ENCODE peak calls at places on chromosome 9, in eight cellular contexts. One of them, this sample, is unnamed.

GRCh38 chr9:130446111-130446861 is 1.5 kb downstream of the ASS1 start:
- DNase-seq in Peyer's patch: no peak
- DNase-seq in CD4-positive, CD25-positive, alpha-beta regulatory T cell: no peak
- DNase-seq in DND-41: no peak
- DNase-seq in A549: no peak
- DNase-seq in SJSA1: no peak
- DNase-seq in CD4-positive, alpha-beta memory T cell: no peak
- DNase-seq in cardiac muscle cell: peak; percentile 99
- DNase-seq in this sample: peak; percentile 89

GRCh38 chr9:124770359-124771020 is 621 bp downstream of the NR6A1 start:
- DNase-seq in Peyer's patch: peak; percentile 65
- DNase-seq in CD4-positive, CD25-positive, alpha-beta regulatory T cell: peak; percentile 7
- DNase-seq in DND-41: peak; percentile 13
- DNase-seq in A549: peak; percentile 53
- DNase-seq in SJSA1: no peak
- DNase-seq in CD4-positive, alpha-beta memory T cell: peak; percentile 22
- DNase-seq in cardiac muscle cell: no peak
- DNase-seq in this sample: no peak

GRCh38 chr9:121635300-121635699 is 16.1 kb upstream of the DAB2IP start:
- DNase-seq in Peyer's patch: no peak
- DNase-seq in CD4-positive, CD25-positive, alpha-beta regulatory T cell: no peak
- DNase-seq in DND-41: no peak
- DNase-seq in A549: no peak
- DNase-seq in SJSA1: no peak
- DNase-seq in CD4-positive, alpha-beta memory T cell: no peak
- DNase-seq in cardiac muscle cell: no peak
- DNase-seq in this sample: no peak

GRCh38 chr9:102521097-102521755 is 473.9 kb upstream of the CYLC2 start:
- DNase-seq in Peyer's patch: no peak
- DNase-seq in CD4-positive, CD25-positive, alpha-beta regulatory T cell: no peak
- DNase-seq in DND-41: no peak
- DNase-seq in A549: no peak
- DNase-seq in SJSA1: no peak
- DNase-seq in CD4-positive, alpha-beta memory T cell: no peak
- DNase-seq in cardiac muscle cell: no peak
- DNase-seq in this sample: no peak

GRCh38 chr9:68798408-68798807 is 93.4 kb downstream of the PIP5K1B start:
- DNase-seq in Peyer's patch: no peak
- DNase-seq in CD4-positive, CD25-positive, alpha-beta regulatory T cell: no peak
- DNase-seq in DND-41: peak; percentile 11
- DNase-seq in A549: no peak
- DNase-seq in SJSA1: no peak
- DNase-seq in CD4-positive, alpha-beta memory T cell: no peak
- DNase-seq in cardiac muscle cell: no peak
- DNase-seq in this sample: no peak

GRCh38 chr9:104009853-104010252 is 84.3 kb upstream of the SMC2 start:
- DNase-seq in Peyer's patch: no peak
- DNase-seq in CD4-positive, CD25-positive, alpha-beta regulatory T cell: no peak
- DNase-seq in DND-41: no peak
- DNase-seq in A549: no peak
- DNase-seq in SJSA1: no peak
- DNase-seq in CD4-positive, alpha-beta memory T cell: no peak
- DNase-seq in cardiac muscle cell: peak; percentile 16
- DNase-seq in this sample: no peak

GRCh38 chr9:84808416-84808815 is 138.9 kb downstream of the NTRK2 start:
- DNase-seq in Peyer's patch: no peak
- DNase-seq in CD4-positive, CD25-positive, alpha-beta regulatory T cell: no peak
- DNase-seq in DND-41: no peak
- DNase-seq in A549: no peak
- DNase-seq in SJSA1: no peak
- DNase-seq in CD4-positive, alpha-beta memory T cell: no peak
- DNase-seq in cardiac muscle cell: no peak
- DNase-seq in this sample: no peak

GRCh38 chr9:126055386-126055785 is 271.2 kb upstream of the MVB12B start:
- DNase-seq in Peyer's patch: no peak
- DNase-seq in CD4-positive, CD25-positive, alpha-beta regulatory T cell: no peak
- DNase-seq in DND-41: no peak
- DNase-seq in A549: no peak
- DNase-seq in SJSA1: no peak
- DNase-seq in CD4-positive, alpha-beta memory T cell: no peak
- DNase-seq in cardiac muscle cell: peak; percentile 63
- DNase-seq in this sample: no peak

GRCh38 chr9:87910821-87911220 is 6.9 kb upstream of the SPATA31C1 start:
- DNase-seq in Peyer's patch: no peak
- DNase-seq in CD4-positive, CD25-positive, alpha-beta regulatory T cell: no peak
- DNase-seq in DND-41: no peak
- DNase-seq in A549: no peak
- DNase-seq in SJSA1: no peak
- DNase-seq in CD4-positive, alpha-beta memory T cell: no peak
- DNase-seq in cardiac muscle cell: no peak
- DNase-seq in this sample: no peak

GRCh38 chr9:93089481-93089991 is 6.5 kb upstream of the CARD19 start:
- DNase-seq in Peyer's patch: peak; percentile 24
- DNase-seq in CD4-positive, CD25-positive, alpha-beta regulatory T cell: no peak
- DNase-seq in DND-41: no peak
- DNase-seq in A549: no peak
- DNase-seq in SJSA1: no peak
- DNase-seq in CD4-positive, alpha-beta memory T cell: no peak
- DNase-seq in cardiac muscle cell: no peak
- DNase-seq in this sample: no peak

GRCh38 chr9:133320421-133320881 is 15.5 kb downstream of the SURF6 start:
- DNase-seq in Peyer's patch: no peak
- DNase-seq in CD4-positive, CD25-positive, alpha-beta regulatory T cell: no peak
- DNase-seq in DND-41: no peak
- DNase-seq in A549: peak; percentile 24
- DNase-seq in SJSA1: no peak
- DNase-seq in CD4-positive, alpha-beta memory T cell: no peak
- DNase-seq in cardiac muscle cell: no peak
- DNase-seq in this sample: no peak

DNA sequence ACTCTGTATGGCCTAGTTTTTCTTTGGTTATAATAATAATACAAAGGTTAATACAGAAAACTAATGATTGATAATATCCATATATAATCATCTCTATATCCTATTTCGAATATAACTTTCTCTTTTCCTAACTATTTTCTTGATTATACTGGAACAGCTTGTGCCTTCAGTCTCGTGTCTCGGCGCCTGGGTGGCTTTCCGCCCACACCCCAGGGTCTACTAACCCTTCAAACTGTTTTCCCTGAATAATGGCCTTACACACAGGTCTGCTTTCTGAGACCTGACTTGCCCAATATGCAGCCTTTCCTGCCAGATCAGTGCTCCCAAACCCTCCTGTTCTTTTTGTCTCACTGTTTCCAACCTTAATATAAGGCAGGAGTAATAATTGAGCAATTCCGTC is 5.2 kb upstream of the TMEM141 start:
- DNase-seq in Peyer's patch: no peak
- DNase-seq in CD4-positive, CD25-positive, alpha-beta regulatory T cell: no peak
- DNase-seq in DND-41: no peak
- DNase-seq in A549: no peak
- DNase-seq in SJSA1: no peak
- DNase-seq in CD4-positive, alpha-beta memory T cell: no peak
- DNase-seq in cardiac muscle cell: no peak
- DNase-seq in this sample: no peak
- H3K27ac ChIP-seq in Peyer's patch: no peak overlapping the region
- H3K27ac ChIP-seq in CD4-positive, CD25-positive, alpha-beta regulatory T cell: no peak overlapping the region
- H3K27ac ChIP-seq in DND-41: no peak overlapping the region
- H3K27ac ChIP-seq in A549: no peak overlapping the region
- H3K27ac ChIP-seq in SJSA1: no peak overlapping the region
- H3K27ac ChIP-seq in CD4-positive, alpha-beta memory T cell: no peak overlapping the region
- H3K27ac ChIP-seq in cardiac muscle cell: peak overlapping the region; percentile 90
- H3K27ac ChIP-seq in this sample: no peak overlapping the region

GRCh38 chr9:69893057-69893456 is 72.4 kb downstream of the CFAP95 start:
- DNase-seq in Peyer's patch: no peak
- DNase-seq in CD4-positive, CD25-positive, alpha-beta regulatory T cell: no peak
- DNase-seq in DND-41: no peak
- DNase-seq in A549: no peak
- DNase-seq in SJSA1: no peak
- DNase-seq in CD4-positive, alpha-beta memory T cell: no peak
- DNase-seq in cardiac muscle cell: no peak
- DNase-seq in this sample: no peak
- H3K4me3 ChIP-seq in Peyer's patch: no peak overlapping the region
- H3K4me3 ChIP-seq in CD4-positive, CD25-positive, alpha-beta regulatory T cell: no peak overlapping the region
- H3K4me3 ChIP-seq in DND-41: no peak overlapping the region
- H3K4me3 ChIP-seq in A549: no peak overlapping the region
- H3K4me3 ChIP-seq in SJSA1: no peak overlapping the region
- H3K4me3 ChIP-seq in CD4-positive, alpha-beta memory T cell: no peak overlapping the region
- H3K4me3 ChIP-seq in cardiac muscle cell: no peak overlapping the region
- H3K4me3 ChIP-seq in this sample: no peak overlapping the region

DNA sequence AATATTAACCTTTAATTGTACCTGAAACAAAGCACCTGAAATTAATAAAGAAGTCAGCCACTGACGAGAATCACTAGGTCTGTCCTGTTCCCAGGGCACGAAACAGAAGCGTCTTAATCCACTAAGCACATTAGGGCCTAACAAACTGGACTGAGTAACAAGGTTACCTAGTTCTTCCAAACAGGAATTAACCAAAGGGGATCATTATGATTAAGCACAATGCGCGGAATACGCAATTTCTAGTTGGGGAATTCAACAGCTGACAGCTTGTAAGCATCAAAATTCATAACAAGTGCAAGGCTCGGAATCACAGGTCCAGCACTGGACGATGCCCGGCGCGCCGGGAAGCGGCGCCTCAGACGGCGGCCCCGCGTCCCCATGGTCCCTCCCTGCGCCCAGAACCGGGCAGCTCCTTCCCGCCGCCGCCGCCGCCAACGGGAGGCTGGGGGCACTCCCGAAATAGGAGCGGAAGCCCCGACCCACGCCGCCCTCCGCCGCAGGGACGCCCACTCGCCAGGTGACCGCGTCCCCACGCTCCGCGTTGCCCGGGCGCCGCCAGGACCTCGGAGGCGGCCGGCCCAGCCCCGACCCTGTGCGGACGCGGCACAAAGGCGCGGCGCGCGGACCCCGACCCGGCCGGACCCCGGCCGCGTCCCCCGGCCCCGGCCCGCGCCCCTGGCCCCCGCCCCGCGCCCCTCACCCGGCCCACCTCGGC is 898 bp downstream of the CAMSAP1 start:
- DNase-seq in Peyer's patch: no peak
- DNase-seq in CD4-positive, CD25-positive, alpha-beta regulatory T cell: no peak
- DNase-seq in DND-41: peak; percentile 17
- DNase-seq in A549: peak; percentile 33
- DNase-seq in SJSA1: peak; percentile 23
- DNase-seq in CD4-positive, alpha-beta memory T cell: peak; percentile 21
- DNase-seq in cardiac muscle cell: peak; percentile 60
- DNase-seq in this sample: no peak
- H3K4me1 ChIP-seq in Peyer's patch: no peaks in the 10 kb centered on the region
- H3K4me1 ChIP-seq in CD4-positive, CD25-positive, alpha-beta regulatory T cell: peaks cover 36% of the 10 kb centered on the region
- H3K4me1 ChIP-seq in DND-41: peaks cover 46% of the 10 kb centered on the region
- H3K4me1 ChIP-seq in A549: peaks cover 22% of the 10 kb centered on the region
- H3K4me1 ChIP-seq in SJSA1: peaks cover 31% of the 10 kb centered on the region
- H3K4me1 ChIP-seq in CD4-positive, alpha-beta memory T cell: peaks cover 44% of the 10 kb centered on the region
- H3K4me1 ChIP-seq in cardiac muscle cell: peaks cover 11% of the 10 kb centered on the region
- H3K4me1 ChIP-seq in this sample: peaks cover 12% of the 10 kb centered on the region

DNA sequence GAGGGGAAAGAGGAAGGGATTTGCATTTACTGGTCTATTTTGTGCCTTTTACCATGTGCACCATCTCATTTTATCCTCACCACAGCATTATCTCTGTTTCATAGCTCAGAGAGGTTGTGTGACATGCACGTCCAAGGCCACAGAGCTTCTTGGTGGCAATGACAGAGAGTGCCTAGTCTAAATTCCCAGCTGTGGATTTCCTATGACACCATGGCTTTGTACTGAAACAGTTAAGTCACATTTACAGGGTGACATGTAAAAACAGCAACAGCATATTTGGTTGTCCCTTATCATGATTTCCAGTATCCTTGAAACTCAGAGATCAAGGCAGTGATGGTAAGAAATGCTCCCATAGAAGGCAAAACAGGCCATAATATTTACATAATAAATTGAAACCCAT is 268.8 kb downstream of the AOPEP start:
- DNase-seq in Peyer's patch: no peak
- DNase-seq in CD4-positive, CD25-positive, alpha-beta regulatory T cell: no peak
- DNase-seq in DND-41: no peak
- DNase-seq in A549: no peak
- DNase-seq in SJSA1: no peak
- DNase-seq in CD4-positive, alpha-beta memory T cell: no peak
- DNase-seq in cardiac muscle cell: no peak
- DNase-seq in this sample: no peak
- H3K27ac ChIP-seq in Peyer's patch: peak overlapping the region; percentile 62
- H3K27ac ChIP-seq in CD4-positive, CD25-positive, alpha-beta regulatory T cell: no peak overlapping the region
- H3K27ac ChIP-seq in DND-41: no peak overlapping the region
- H3K27ac ChIP-seq in A549: peak overlapping the region; percentile 89
- H3K27ac ChIP-seq in SJSA1: peak overlapping the region; percentile 44
- H3K27ac ChIP-seq in CD4-positive, alpha-beta memory T cell: no peak overlapping the region
- H3K27ac ChIP-seq in cardiac muscle cell: peak overlapping the region; percentile 93
- H3K27ac ChIP-seq in this sample: no peak overlapping the region

DNA sequence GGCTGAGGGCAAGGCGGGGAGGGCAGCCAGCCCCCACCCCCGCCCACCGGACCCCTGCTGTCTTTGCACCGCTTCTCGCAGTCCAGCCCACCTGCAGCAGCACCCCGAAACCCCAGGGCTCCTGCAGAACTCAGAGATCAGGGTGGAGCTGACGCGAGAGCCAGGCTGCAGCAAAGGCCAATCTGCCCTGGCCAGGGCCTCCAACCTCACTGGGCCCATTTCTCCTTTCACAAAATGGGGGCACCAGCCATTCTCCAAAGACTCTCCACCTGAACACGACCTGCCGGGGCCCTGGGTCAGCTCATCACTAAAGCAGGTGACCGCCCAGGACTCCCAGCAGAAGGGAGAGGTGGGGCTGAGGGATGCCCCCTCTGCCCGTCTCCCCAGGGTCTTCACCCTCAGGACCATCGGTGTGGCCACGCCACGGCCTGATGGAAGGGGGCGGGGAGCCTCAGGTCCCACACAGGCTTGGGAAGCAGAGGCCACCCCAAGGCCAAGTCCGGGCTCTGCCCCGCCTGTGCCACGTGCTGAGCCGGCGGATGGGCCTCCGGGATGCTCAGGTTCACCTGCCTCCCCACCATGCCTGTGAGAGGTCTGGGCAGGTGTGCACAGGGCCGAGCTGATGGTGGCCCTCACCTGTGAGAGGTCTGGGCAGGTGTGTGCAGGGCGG is 13.1 kb downstream of the NACC2 start:
- DNase-seq in Peyer's patch: no peak
- DNase-seq in CD4-positive, CD25-positive, alpha-beta regulatory T cell: no peak
- DNase-seq in DND-41: no peak
- DNase-seq in A549: no peak
- DNase-seq in SJSA1: no peak
- DNase-seq in CD4-positive, alpha-beta memory T cell: no peak
- DNase-seq in cardiac muscle cell: no peak
- DNase-seq in this sample: no peak
- H3K4me3 ChIP-seq in Peyer's patch: no peak overlapping the region
- H3K4me3 ChIP-seq in CD4-positive, CD25-positive, alpha-beta regulatory T cell: no peak overlapping the region
- H3K4me3 ChIP-seq in DND-41: no peak overlapping the region
- H3K4me3 ChIP-seq in A549: no peak overlapping the region
- H3K4me3 ChIP-seq in SJSA1: no peak overlapping the region
- H3K4me3 ChIP-seq in CD4-positive, alpha-beta memory T cell: no peak overlapping the region
- H3K4me3 ChIP-seq in cardiac muscle cell: no peak overlapping the region
- H3K4me3 ChIP-seq in this sample: no peak overlapping the region

DNA sequence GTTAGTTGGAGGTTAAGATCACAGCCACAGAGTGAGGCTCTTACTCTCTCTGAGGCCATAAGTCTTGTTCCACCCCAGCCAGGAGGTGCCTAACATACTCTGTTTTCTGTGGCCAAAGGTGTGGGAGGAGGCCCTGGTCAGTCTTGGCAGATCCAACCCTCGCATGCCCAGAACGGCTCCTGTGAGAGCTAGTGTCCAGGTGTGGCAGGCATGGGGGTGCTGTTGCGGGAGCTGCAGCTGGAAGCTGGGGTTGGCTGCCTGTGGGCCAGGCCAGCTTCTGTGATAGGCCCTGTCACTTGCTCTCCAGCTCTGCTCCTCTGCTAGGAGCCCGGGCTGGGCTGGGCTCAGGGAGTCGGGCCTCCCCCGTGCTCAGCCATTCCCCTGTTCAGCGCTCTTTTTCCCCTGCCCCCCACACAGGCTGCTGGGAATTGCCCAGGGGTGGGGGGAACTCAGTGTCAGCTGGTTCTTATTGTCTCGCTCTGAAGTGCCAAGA is 31.6 kb downstream of the IER5L start:
- DNase-seq in Peyer's patch: no peak
- DNase-seq in CD4-positive, CD25-positive, alpha-beta regulatory T cell: no peak
- DNase-seq in DND-41: no peak
- DNase-seq in A549: no peak
- DNase-seq in SJSA1: no peak
- DNase-seq in CD4-positive, alpha-beta memory T cell: no peak
- DNase-seq in cardiac muscle cell: peak; percentile 67
- DNase-seq in this sample: peak; percentile 54
- H3K4me1 ChIP-seq in Peyer's patch: peaks cover 6% of the 10 kb centered on the region
- H3K4me1 ChIP-seq in CD4-positive, CD25-positive, alpha-beta regulatory T cell: peaks cover 13% of the 10 kb centered on the region
- H3K4me1 ChIP-seq in DND-41: peaks cover 14% of the 10 kb centered on the region
- H3K4me1 ChIP-seq in A549: peaks cover 46% of the 10 kb centered on the region
- H3K4me1 ChIP-seq in SJSA1: peaks cover 49% of the 10 kb centered on the region
- H3K4me1 ChIP-seq in CD4-positive, alpha-beta memory T cell: peaks cover 19% of the 10 kb centered on the region
- H3K4me1 ChIP-seq in cardiac muscle cell: peaks cover 53% of the 10 kb centered on the region
- H3K4me1 ChIP-seq in this sample: peaks cover 24% of the 10 kb centered on the region

This sample was measured in right cardiac atrium.